ENCODE peak calls at places on chromosome 3, in ten cellular contexts. J is upper lobe of right lung; V is effector memory CD4-positive, alpha-beta T cell; F is neuronal stem cell; A is mesenchymal stem cell; T is ovary; C is AG04450; W is prostate gland; D is body of pancreas; M is aorta. Z is an unnamed sample.

GRCh38 chr3:184366619-184367321 is 5.3 kb downstream of the POLR2H start:
- DNase-seq in A (peak; percentile 22), M (no peak), V (no peak), T (no peak), C (no peak), F (no peak), W (no peak), D (no peak), J (no peak), Z (no peak)

GRCh38 chr3:167406876-167407492 is 26.9 kb upstream of the ZBBX start:
- DNase-seq in F (peak; percentile 56), A (peak; percentile 78), D (peak; percentile 78), W (peak; percentile 24), J (no peak), M (peak; percentile 49), T (no peak), V (no peak), C (peak; percentile 2), Z (peak; percentile 53)

GRCh38 chr3:61727435-61727834 is 166.1 kb downstream of the PTPRG start:
- DNase-seq in M (no peak), J (no peak), D (no peak), C (no peak), A (no peak), T (no peak), V (no peak), W (no peak), F (no peak), Z (no peak)

GRCh38 chr3:133161666-133162065 is 123.5 kb downstream of the TMEM108 start:
- DNase-seq in W (no peak), C (no peak), J (no peak), D (no peak), T (no peak), F (no peak), A (no peak), M (no peak), V (no peak), Z (no peak)

GRCh38 chr3:119924111-119925094 is 142.5 kb downstream of the NR1I2 start:
- DNase-seq in V (no peak), D (no peak), M (no peak), W (no peak), A (no peak), J (no peak), T (no peak), C (no peak), F (no peak), Z (no peak)

GRCh38 chr3:169812844-169813677 is at the start of the genes LRRC34 and LRRIQ4:
- DNase-seq in W (peak; percentile 35), T (peak; percentile 49), V (peak; percentile 32), A (peak; percentile 77), C (peak; percentile 23), F (peak; percentile 40), M (peak; percentile 87), J (peak; percentile 91), D (peak; percentile 63), Z (no peak)

GRCh38 chr3:59001675-59002074 is 48.1 kb downstream of the CFAP20DC start:
- DNase-seq in M (no peak), W (no peak), J (no peak), D (no peak), V (no peak), F (no peak), C (no peak), T (no peak), A (no peak), Z (no peak)

GRCh38 chr3:31343075-31343474 is 189.7 kb upstream of the STT3B start:
- DNase-seq in A (no peak), T (no peak), W (no peak), M (no peak), V (no peak), F (no peak), J (no peak), C (no peak), D (no peak), Z (no peak)

GRCh38 chr3:195012571-195012970 is 258.4 kb downstream of the XXYLT1 start:
- DNase-seq in J (peak; percentile 43), A (no peak), V (no peak), D (no peak), T (no peak), F (no peak), W (no peak), C (no peak), M (no peak), Z (no peak)

GRCh38 chr3:77039606-77040553 is at the start of gene ROBO2:
- DNase-seq in F (peak; percentile 70), C (no peak), A (peak; percentile 44), D (peak; percentile 13), M (no peak), T (peak; percentile 55), V (no peak), J (peak; percentile 66), W (no peak), Z (peak; percentile 2)

GRCh38 chr3:4670352-4670751 is 177.2 kb downstream of the ITPR1 start:
- DNase-seq in J (no peak), W (no peak), F (no peak), M (no peak), V (no peak), A (peak; percentile 11), D (no peak), T (no peak), C (no peak), Z (no peak)

GRCh38 chr3:78871048-78871447 is 896.8 kb downstream of the ROBO1 start:
- DNase-seq in F (no peak), D (no peak), W (no peak), A (no peak), J (no peak), V (no peak), T (no peak), M (no peak), C (no peak), Z (peak; percentile 55)

GRCh38 chr3:139659511-139659910 is 18.3 kb downstream of the NMNAT3 start:
- DNase-seq in A (no peak), J (no peak), D (no peak), T (no peak), M (no peak), V (no peak), W (no peak), C (no peak), F (no peak), Z (no peak)

GRCh38 chr3:76415384-76415783 is 624.5 kb upstream of the ROBO2 start:
- DNase-seq in C (no peak), M (no peak), V (no peak), D (no peak), T (no peak), F (no peak), J (no peak), W (no peak), A (no peak), Z (no peak)

GRCh38 chr3:18423401-18424212 is 1.5 kb downstream of the SATB1 start:
- DNase-seq in D (peak; percentile 44), J (peak; percentile 54), T (peak; percentile 20), C (no peak), F (no peak), A (peak; percentile 65), W (peak; percentile 39), M (peak; percentile 52), V (peak; percentile 3), Z (peak; percentile 46)

GRCh38 chr3:9316881-9317341 is 45.9 kb upstream of the THUMPD3 start:
- DNase-seq in W (peak; percentile 10), V (no peak), C (no peak), M (no peak), J (no peak), D (peak; percentile 14), A (peak; percentile 52), F (peak; percentile 70), T (peak; percentile 23), Z (peak; percentile 51)

GRCh38 chr3:87313641-87314040 is 37.3 kb upstream of the POU1F1 start:
- DNase-seq in W (no peak), M (no peak), D (no peak), J (no peak), T (no peak), C (no peak), F (no peak), A (no peak), V (no peak), Z (peak; percentile 83)
- H3K27ac ChIP-seq in W (no peak overlapping the region), M (no peak overlapping the region), D (no peak overlapping the region), J (no peak overlapping the region), T (no peak overlapping the region), C (no peak overlapping the region), F (no peak overlapping the region), A (no peak overlapping the region), V (no peak overlapping the region), Z (no peak overlapping the region)

GRCh38 chr3:73885862-73886261 is 261.1 kb upstream of the PDZRN3 start:
- DNase-seq in M (no peak), D (no peak), A (no peak), C (no peak), J (no peak), T (no peak), F (no peak), V (no peak), W (no peak), Z (no peak)
- H3K27ac ChIP-seq in M (no peak overlapping the region), D (no peak overlapping the region), A (no peak overlapping the region), C (no peak overlapping the region), J (no peak overlapping the region), T (no peak overlapping the region), F (no peak overlapping the region), V (no peak overlapping the region), W (no peak overlapping the region), Z (no peak overlapping the region)

DNA sequence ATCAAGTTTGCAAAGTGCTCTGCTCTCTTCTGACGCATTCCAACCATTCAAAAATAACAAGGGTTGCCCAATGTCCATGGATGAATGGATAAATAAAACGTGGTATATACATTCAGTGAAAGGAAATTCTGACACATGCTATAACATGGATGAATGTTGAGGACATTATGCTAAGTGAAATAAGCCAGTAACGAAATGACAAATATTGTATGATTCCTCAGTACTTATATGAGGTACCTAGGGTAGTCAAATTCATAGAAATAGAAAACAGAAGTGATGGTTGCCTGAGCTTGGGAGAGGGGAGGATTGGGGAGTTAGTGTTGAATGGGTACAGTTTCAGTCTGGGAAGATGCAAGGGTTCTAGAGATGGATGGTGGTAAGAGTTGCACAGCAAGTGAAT is 33.9 kb downstream of the SH3BP5 start:
- DNase-seq in V (no peak), C (no peak), J (no peak), M (no peak), F (no peak), T (no peak), A (no peak), W (no peak), D (no peak), Z (no peak)
- H3K27ac ChIP-seq in V (no peak overlapping the region), C (no peak overlapping the region), J (no peak overlapping the region), M (no peak overlapping the region), F (no peak overlapping the region), T (no peak overlapping the region), A (no peak overlapping the region), W (no peak overlapping the region), D (peak overlapping the region; percentile 55), Z (no peak overlapping the region)

DNA sequence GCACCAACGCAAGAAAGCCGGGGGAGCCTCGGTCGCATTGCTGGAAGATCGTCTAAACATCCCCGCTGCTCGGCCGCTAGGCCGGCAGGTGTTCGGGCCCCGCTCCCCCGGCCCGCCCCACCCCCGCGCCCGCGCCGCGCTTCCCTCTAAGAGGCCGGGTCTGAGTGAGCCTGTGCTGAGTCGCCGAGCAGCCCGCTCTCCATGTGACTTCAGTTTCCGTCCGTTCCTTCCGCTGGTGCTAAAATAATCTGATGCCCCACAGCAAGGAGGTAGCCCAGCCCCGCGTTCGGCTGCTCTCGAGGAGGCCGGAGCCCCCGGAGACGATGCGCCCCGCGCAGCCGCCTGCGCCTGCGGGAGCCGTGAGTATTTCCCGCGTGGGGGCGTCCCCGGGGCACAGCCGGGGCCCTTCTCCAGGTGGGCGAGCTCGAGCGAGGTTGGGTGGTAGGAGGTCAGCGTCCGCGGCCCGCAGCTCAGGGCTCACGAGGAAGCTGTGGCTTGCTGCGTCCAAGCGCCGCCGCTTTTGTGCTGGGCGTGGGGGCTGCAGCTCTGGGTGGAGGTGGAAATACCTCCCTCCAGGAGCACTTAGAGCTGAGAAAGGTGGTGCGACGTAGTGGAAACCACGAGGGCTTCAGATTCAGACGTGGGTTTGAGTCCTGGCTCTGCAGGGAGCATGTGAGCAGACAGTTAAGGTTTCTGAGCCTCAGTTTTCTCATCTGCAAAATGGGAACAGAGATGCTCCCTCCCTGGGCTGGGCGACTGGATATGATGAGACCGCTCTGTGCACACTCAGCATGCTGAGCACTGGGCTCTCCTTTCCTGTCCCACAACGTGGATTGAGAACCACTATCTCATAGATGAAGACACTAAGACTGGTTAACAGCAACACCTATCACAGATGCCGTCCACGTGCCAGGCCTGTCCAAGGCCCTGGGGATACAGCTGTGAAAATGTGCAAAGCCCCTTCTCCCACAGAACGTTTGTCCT is at the start of gene NRROS:
- DNase-seq in F (peak; percentile 30), W (peak; percentile 29), C (no peak), V (peak; percentile 34), A (peak; percentile 30), T (no peak), M (peak; percentile 83), J (peak; percentile 86), D (peak; percentile 44), Z (peak; percentile 16)
- H3K27ac ChIP-seq in F (no peak within 1 kb of the TSS), W (peak within 1 kb of the TSS; percentile 34), C (no peak within 1 kb of the TSS), V (peak within 1 kb of the TSS; percentile 79), A (no peak within 1 kb of the TSS), T (no peak within 1 kb of the TSS), M (no peak within 1 kb of the TSS), J (peak within 1 kb of the TSS; percentile 87), D (peak within 1 kb of the TSS; percentile 70), Z (no peak within 1 kb of the TSS)

Z was measured in mammary epithelial cell.